ENCODE peak calls at places on chromosomes 7 and 10, in eight cellular contexts. E, O, N, Z, A, J, G and H are unnamed samples.

GRCh38 chr10:133123746-133124356 is 36.1 kb downstream of the ADGRA1 start:
- DNase-seq in E (no peak), O (no peak), N (no peak), Z (no peak), A (no peak), J (no peak), G (no peak), H (peak)

GRCh38 chr7:24725554-24726260 is 31.6 kb downstream of the GSDME start:
- DNase-seq in E (no peak), O (no peak), N (no peak), Z (no peak), A (no peak), J (no peak), G (no peak), H (no peak)

GRCh38 chr10:44723654-44724053 is 187.5 kb upstream of the TMEM72 start:
- DNase-seq in E (no peak), O (peak), N (no peak), Z (peak), A (no peak), J (no peak), G (peak), H (no peak)

GRCh38 chr10:15460661-15461060 is 89.6 kb upstream of the FAM171A1 start:
- DNase-seq in E (no peak), O (no peak), N (no peak), Z (no peak), A (no peak), J (no peak), G (peak), H (no peak)

GRCh38 chr7:116212859-116213258 is 2.5 kb downstream of the TES start:
- DNase-seq in E (no peak), O (no peak), N (no peak), Z (peak), A (no peak), J (no peak), G (peak), H (no peak)

GRCh38 chr7:22667562-22668239 is 59.3 kb upstream of the IL6 start:
- DNase-seq in E (no peak), O (no peak), N (peak), Z (peak), A (no peak), J (no peak), G (peak), H (no peak)

GRCh38 chr7:137146552-137146961 is 197.0 kb downstream of the PTN start:
- DNase-seq in E (no peak), O (no peak), N (no peak), Z (peak), A (no peak), J (no peak), G (peak), H (no peak)

GRCh38 chr7:2029936-2030335 is 202.8 kb downstream of the MAD1L1 start:
- DNase-seq in E (no peak), O (no peak), N (no peak), Z (no peak), A (no peak), J (no peak), G (no peak), H (no peak)

GRCh38 chr10:71216363-71216695 is 4.0 kb downstream of the UNC5B start:
- DNase-seq in E (no peak), O (no peak), N (no peak), Z (no peak), A (no peak), J (no peak), G (no peak), H (no peak)

GRCh38 chr10:92544296-92544695 is 29.6 kb downstream of the IDE start:
- DNase-seq in E (no peak), O (no peak), N (no peak), Z (peak), A (no peak), J (no peak), G (peak), H (no peak)

GRCh38 chr7:98251251-98251843 is 685 bp downstream of the TECPR1 start:
- DNase-seq in E (no peak), O (no peak), N (no peak), Z (peak), A (peak), J (peak), G (no peak), H (peak)

GRCh38 chr7:120334475-120334874 is 61.5 kb downstream of the KCND2 start:
- DNase-seq in E (no peak), O (no peak), N (no peak), Z (no peak), A (no peak), J (no peak), G (no peak), H (no peak)

GRCh38 chr7:127885843-127886242 is 145.4 kb downstream of the LRRC4 start:
- DNase-seq in E (no peak), O (peak), N (peak), Z (peak), A (no peak), J (no peak), G (peak), H (no peak)

GRCh38 chr7:29989257-29989995 is at the start of gene SCRN1:
- DNase-seq in E (peak), O (peak), N (peak), Z (peak), A (peak), J (peak), G (peak), H (peak)

GRCh38 chr7:114026486-114027089 is 107.8 kb upstream of the PPP1R3A start:
- DNase-seq in E (no peak), O (peak), N (peak), Z (peak), A (no peak), J (no peak), G (peak), H (peak)

GRCh38 chr10:92829042-92829785 is 19.1 kb upstream of the EXOC6 start:
- DNase-seq in E (no peak), O (no peak), N (no peak), Z (no peak), A (no peak), J (no peak), G (no peak), H (no peak)

GRCh38 chr7:3067606-3068005 is 23.9 kb upstream of the CARD11 start:
- DNase-seq in E (no peak), O (no peak), N (no peak), Z (no peak), A (no peak), J (no peak), G (no peak), H (no peak)

GRCh38 chr7:3067193-3067592 is 23.5 kb upstream of the CARD11 start:
- DNase-seq in E (no peak), O (no peak), N (no peak), Z (no peak), A (no peak), J (no peak), G (no peak), H (peak)

GRCh38 chr7:3064077-3064476 is 20.4 kb upstream of the CARD11 start:
- DNase-seq in E (no peak), O (no peak), N (no peak), Z (no peak), A (no peak), J (no peak), G (no peak), H (no peak)

GRCh38 chr7:3066506-3066905 is 22.8 kb upstream of the CARD11 start:
- DNase-seq in E (no peak), O (no peak), N (no peak), Z (no peak), A (no peak), J (no peak), G (no peak), H (no peak)

DNA sequence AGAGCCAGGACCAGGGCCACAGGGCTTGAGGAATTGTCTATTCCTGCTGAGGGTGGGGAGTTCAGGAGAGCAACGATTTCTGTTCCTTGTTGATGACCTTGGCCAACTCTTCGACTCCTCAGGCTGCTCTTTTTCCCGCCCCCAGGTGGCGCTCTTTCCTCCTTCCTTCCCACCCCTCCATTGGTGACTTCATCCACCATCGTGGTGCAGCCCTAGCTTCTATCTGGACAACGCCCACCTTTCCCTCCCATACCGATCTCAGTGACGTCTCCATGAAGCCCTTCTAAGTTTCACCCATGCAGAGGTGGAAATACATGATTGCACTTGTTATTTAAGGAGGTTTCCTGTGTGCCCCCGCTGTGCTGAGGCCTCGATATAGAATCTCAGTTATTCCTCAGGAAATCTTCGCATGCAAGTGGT is 22.1 kb upstream of the CARD11 start:
- DNase-seq in E (no peak), O (no peak), N (peak), Z (peak), A (peak), J (peak), G (no peak), H (peak)
- TF ChIP-seq CTCF in E (no peak), O (peak), N (peak), Z (peak), A (peak), J (peak), G (no peak), H (peak)

GRCh38 chr10:78260675-78261074 is 227.0 kb downstream of the RPS24 start:
- DNase-seq in E (no peak), O (no peak), N (no peak), Z (no peak), A (no peak), J (no peak), G (no peak), H (no peak)

GRCh38 chr10:78260141-78260540 is 226.5 kb downstream of the RPS24 start:
- DNase-seq in E (no peak), O (no peak), N (peak), Z (peak), A (no peak), J (no peak), G (no peak), H (no peak)

GRCh38 chr10:78255796-78256638 is 222.4 kb downstream of the RPS24 start:
- DNase-seq in E (no peak), O (peak), N (peak), Z (peak), A (no peak), J (peak), G (peak), H (no peak)

GRCh38 chr10:78259394-78259793 is 225.7 kb downstream of the RPS24 start:
- DNase-seq in E (no peak), O (no peak), N (no peak), Z (no peak), A (no peak), J (no peak), G (no peak), H (no peak)

DNA sequence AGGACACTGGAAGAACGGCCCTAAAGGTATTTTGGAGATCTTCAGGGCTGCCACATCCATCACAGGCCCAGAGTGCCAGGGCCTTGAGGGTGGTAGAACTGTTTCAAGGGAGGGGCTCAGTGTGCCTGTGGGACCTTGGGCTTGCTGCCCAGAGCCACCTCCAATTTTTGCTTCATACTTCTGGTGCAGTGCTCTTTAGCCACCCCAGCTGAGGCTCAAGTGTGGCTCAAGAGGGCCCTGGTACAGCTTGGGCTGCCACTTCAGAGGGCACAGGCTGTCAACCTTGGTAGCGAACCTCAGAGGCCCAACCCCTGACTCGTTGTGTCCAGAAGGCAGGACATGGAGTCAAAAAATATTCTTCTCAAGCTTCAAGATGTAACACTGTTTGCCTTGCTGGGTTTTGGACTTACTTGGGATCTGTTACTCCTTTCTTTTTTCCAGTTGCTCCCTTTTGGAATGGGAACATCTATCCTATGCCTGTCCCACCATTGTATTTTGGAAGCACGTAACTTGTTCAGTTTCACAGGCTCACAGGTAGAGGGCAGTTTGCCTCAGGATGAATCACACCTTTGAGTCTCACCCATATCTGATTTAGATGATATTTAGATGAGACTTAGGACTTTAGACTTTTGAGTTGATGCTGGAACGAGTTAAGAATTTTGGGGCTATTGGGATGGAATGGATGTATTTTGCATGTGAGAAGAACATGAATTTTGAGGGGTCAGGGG is 224.8 kb downstream of the RPS24 start:
- DNase-seq in E (no peak), O (no peak), N (no peak), Z (no peak), A (no peak), J (no peak), G (no peak), H (no peak)
- TF ChIP-seq CTCF in E (no peak), O (no peak), N (no peak), Z (no peak), A (no peak), J (no peak), G (no peak), H (peak)

GRCh38 chr7:81492910-81493309 is 276.9 kb downstream of the HGF start:
- DNase-seq in E (no peak), O (no peak), N (no peak), Z (no peak), A (no peak), J (no peak), G (no peak), H (no peak)
- TF ChIP-seq CTCF in E (no peak), O (no peak), N (no peak), Z (no peak), A (no peak), J (no peak), G (no peak), H (no peak)

DNA sequence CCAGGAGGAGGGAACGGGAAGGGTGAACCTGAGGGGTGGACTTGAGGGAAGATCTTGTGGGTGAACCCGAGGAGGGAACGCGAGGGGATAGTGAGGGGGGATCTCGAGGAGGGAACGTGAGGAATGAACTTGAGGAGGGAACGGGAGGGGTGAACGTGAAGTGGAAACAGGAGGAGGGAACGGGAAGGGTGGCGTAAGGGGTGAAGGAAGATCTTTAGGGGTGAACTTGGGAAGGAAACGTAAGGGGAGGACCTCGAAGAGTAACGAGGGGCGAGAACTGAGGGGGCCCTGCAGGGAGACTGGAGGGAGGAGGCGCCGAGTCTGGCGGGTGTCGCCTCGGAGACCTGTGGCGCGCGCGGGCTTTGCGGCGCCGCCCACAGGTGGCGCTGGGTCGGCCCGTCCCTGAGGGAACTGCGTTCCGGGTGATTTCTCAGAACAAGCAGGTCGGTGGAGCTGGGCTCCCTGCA is 677 bp downstream of the MYO3A start:
- DNase-seq in E (no peak), O (no peak), N (peak), Z (no peak), A (no peak), J (peak), G (no peak), H (peak)
- TF ChIP-seq CTCF in E (no peak), O (peak), N (peak), Z (no peak), A (no peak), J (peak), G (no peak), H (peak)

DNA sequence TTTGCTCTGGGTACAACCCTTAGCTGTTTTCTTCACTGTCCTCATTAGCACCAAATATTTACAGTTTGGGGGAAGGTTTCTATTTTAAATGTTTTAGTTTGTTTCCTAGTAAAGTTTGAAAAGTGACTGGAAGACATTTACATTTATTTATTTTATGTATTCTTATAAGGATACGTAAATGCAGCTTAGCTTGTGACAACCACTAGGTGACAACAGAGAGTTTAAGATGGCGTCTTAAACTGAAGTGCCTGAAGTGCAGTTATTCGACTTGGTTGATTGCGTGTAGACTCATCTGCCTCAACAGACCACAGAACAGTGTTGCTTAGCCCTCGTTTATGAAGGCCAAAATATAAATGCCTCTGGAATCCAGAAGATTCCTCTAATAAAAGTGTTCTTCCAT is 378.2 kb upstream of the MYO3A start:
- DNase-seq in E (no peak), O (no peak), N (no peak), Z (no peak), A (no peak), J (no peak), G (no peak), H (no peak)
- TF ChIP-seq CTCF in E (no peak), O (no peak), N (no peak), Z (no peak), A (no peak), J (no peak), G (no peak), H (no peak)

GRCh38 chr7:84985073-84985784 is 201.6 kb downstream of the SEMA3D start:
- DNase-seq in E (no peak), O (no peak), N (no peak), Z (peak), A (no peak), J (no peak), G (peak), H (no peak)
- TF ChIP-seq CTCF in E (no peak), O (no peak), N (no peak), Z (peak), A (no peak), J (no peak), G (no peak), H (no peak)

GRCh38 chr7:18239212-18239611 is 211.6 kb upstream of the PRPS1L1 start:
- DNase-seq in E (no peak), O (no peak), N (no peak), Z (no peak), A (no peak), J (no peak), G (no peak), H (no peak)

GRCh38 chr7:18230271-18230670 is 202.6 kb upstream of the PRPS1L1 start:
- DNase-seq in E (no peak), O (no peak), N (no peak), Z (no peak), A (no peak), J (no peak), G (no peak), H (no peak)

GRCh38 chr7:18235819-18236218 is 208.2 kb upstream of the PRPS1L1 start:
- DNase-seq in E (no peak), O (no peak), N (no peak), Z (no peak), A (no peak), J (no peak), G (no peak), H (no peak)

GRCh38 chr7:18231854-18232253 is 204.2 kb upstream of the PRPS1L1 start:
- DNase-seq in E (no peak), O (no peak), N (no peak), Z (no peak), A (no peak), J (no peak), G (no peak), H (no peak)

DNA sequence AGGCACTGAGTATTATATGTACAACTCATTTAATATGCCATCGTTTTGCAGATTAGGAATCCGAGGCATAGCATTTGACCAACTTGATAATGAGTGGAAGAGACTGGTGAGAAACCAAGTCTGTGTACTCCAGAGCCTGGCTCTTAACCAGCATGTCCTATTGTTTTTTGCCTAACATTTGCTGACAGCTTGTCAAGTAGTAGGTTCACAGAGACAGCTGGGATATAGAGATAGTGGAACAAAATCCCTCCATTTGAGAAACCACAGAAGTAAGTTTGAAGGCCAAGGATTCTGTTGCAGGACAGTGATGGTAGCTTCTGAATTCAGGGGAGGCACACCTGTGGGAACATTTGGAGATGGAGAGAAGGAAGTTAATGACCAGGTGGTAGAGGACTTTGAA is 206.9 kb upstream of the PRPS1L1 start:
- DNase-seq in E (no peak), O (no peak), N (no peak), Z (no peak), A (no peak), J (no peak), G (no peak), H (no peak)
- TF ChIP-seq CTCF in E (no peak), O (no peak), N (no peak), Z (no peak), A (no peak), J (no peak), G (no peak), H (no peak)

GRCh38 chr7:6023974-6024435 is 7.2 kb upstream of the ANKRD61 start:
- DNase-seq in E (no peak), O (no peak), N (no peak), Z (no peak), A (no peak), J (no peak), G (no peak), H (no peak)

GRCh38 chr7:6026917-6027316 is 4.3 kb upstream of the ANKRD61 start:
- DNase-seq in E (no peak), O (no peak), N (no peak), Z (no peak), A (no peak), J (no peak), G (no peak), H (peak)

GRCh38 chr7:6027806-6028365 is 3.3 kb upstream of the ANKRD61 start:
- DNase-seq in E (no peak), O (no peak), N (no peak), Z (no peak), A (no peak), J (no peak), G (no peak), H (no peak)

GRCh38 chr7:6028563-6028962 is 2.6 kb upstream of the ANKRD61 start:
- DNase-seq in E (no peak), O (no peak), N (no peak), Z (no peak), A (no peak), J (no peak), G (no peak), H (no peak)

GRCh38 chr7:6026011-6026819 is 5.0 kb upstream of the ANKRD61 start:
- DNase-seq in E (peak), O (peak), N (peak), Z (peak), A (peak), J (peak), G (peak), H (peak)
- TF ChIP-seq CTCF in E (no peak), O (peak), N (peak), Z (peak), A (no peak), J (no peak), G (peak), H (peak)